ENCODE peak calls at places on chromosomes 6 and 20, in nine cellular contexts. E is omental fat pad; N is ovary; J is endothelial cell; G is activated CD4-positive, alpha-beta T cell treated with anti-CD3 and anti-CD28 coated beads, Interleukin-2, amount 50 U/mL, for 1 hour; P is A172; Q is HT-29; K is T follicular helper cell; U is type B pancreatic cell. L is an unnamed sample.

GRCh38 chr20:37297066-37297736 is 7.7 kb downstream of the MANBAL start:
- DNase-seq in E (no peak), N (no peak), J (no peak), G (no peak), P (peak), Q (no peak), K (no peak), U (no peak), L (no peak)

GRCh38 chr20:3043381-3043780 is at the start of gene GNRH2:
- DNase-seq in E (no peak), N (no peak), J (no peak), G (no peak), P (no peak), Q (no peak), K (no peak), U (no peak), L (no peak)

GRCh38 chr6:137780447-137781034 is 86.5 kb upstream of the TNFAIP3 start:
- DNase-seq in E (no peak), N (peak), J (no peak), G (no peak), P (no peak), Q (no peak), K (no peak), U (no peak), L (no peak)

GRCh38 chr6:159582736-159583135 is 110.3 kb downstream of the SOD2 start:
- DNase-seq in E (no peak), N (no peak), J (no peak), G (no peak), P (no peak), Q (no peak), K (no peak), U (no peak), L (no peak)

GRCh38 chr20:45095753-45096371 is 5.1 kb downstream of the KCNS1 start:
- DNase-seq in E (no peak), N (peak), J (peak), G (peak), P (peak), Q (peak), K (peak), U (no peak), L (peak)

GRCh38 chr6:124868476-124868875 is 93.8 kb upstream of the RNF217 start:
- DNase-seq in E (no peak), N (no peak), J (no peak), G (no peak), P (no peak), Q (no peak), K (no peak), U (no peak), L (no peak)

GRCh38 chr6:208379-208778 is 83.9 kb upstream of the DUSP22 start:
- DNase-seq in E (no peak), N (no peak), J (no peak), G (no peak), P (no peak), Q (no peak), K (no peak), U (no peak), L (no peak)

GRCh38 chr6:130869681-130870080 is 42.5 kb downstream of the SMLR1 start:
- DNase-seq in E (no peak), N (no peak), J (no peak), G (no peak), P (no peak), Q (no peak), K (no peak), U (no peak), L (no peak)

GRCh38 chr6:97656706-97657350 is 373.8 kb upstream of the MMS22L start:
- DNase-seq in E (no peak), N (no peak), J (no peak), G (no peak), P (no peak), Q (no peak), K (no peak), U (no peak), L (no peak)

GRCh38 chr20:39532205-39532604 is 570.1 kb downstream of the DHX35 start:
- DNase-seq in E (no peak), N (no peak), J (no peak), G (no peak), P (no peak), Q (no peak), K (no peak), U (no peak), L (no peak)

GRCh38 chr6:31399589-31400466 is 3.6 kb upstream of the MICA start:
- DNase-seq in E (peak), N (peak), J (peak), G (peak), P (peak), Q (peak), K (peak), U (peak), L (peak)

GRCh38 chr20:47727170-47727880 is 58.0 kb downstream of the SULF2 start:
- DNase-seq in E (no peak), N (no peak), J (no peak), G (peak), P (no peak), Q (peak), K (peak), U (no peak), L (peak)

GRCh38 chr20:20009784-20010253 is 7.3 kb upstream of the NAA20 start:
- DNase-seq in E (no peak), N (no peak), J (peak), G (no peak), P (no peak), Q (no peak), K (no peak), U (no peak), L (no peak)

GRCh38 chr20:33277471-33278441 is 5.3 kb upstream of the BPIFB1 start:
- DNase-seq in E (no peak), N (no peak), J (no peak), G (no peak), P (no peak), Q (peak), K (no peak), U (no peak), L (no peak)

GRCh38 chr6:107246972-107247615 is 131.8 kb upstream of the BEND3 start:
- DNase-seq in E (no peak), N (no peak), J (no peak), G (no peak), P (no peak), Q (no peak), K (no peak), U (no peak), L (no peak)

GRCh38 chr6:2899596-2899995 is 3.5 kb downstream of the SERPINB9 start:
- DNase-seq in E (no peak), N (no peak), J (no peak), G (no peak), P (no peak), Q (no peak), K (no peak), U (no peak), L (no peak)

GRCh38 chr20:36063916-36064660 is 90.5 kb upstream of the EPB41L1 start:
- DNase-seq in E (no peak), N (no peak), J (no peak), G (no peak), P (no peak), Q (no peak), K (no peak), U (no peak), L (no peak)

GRCh38 chr20:57278457-57278856 is 12.0 kb upstream of the BMP7 start:
- DNase-seq in E (no peak), N (no peak), J (no peak), G (no peak), P (no peak), Q (no peak), K (no peak), U (no peak), L (no peak)

L was measured in B cell.